ENCODE peak calls at places on chromosomes 13 and 19, in five cellular contexts. Y, K, N, J and O are unnamed samples.
A peak's percentile ranks its signal among the peaks of the same experiment; 100 is the strongest.

GRCh38 chr19:35872180-35872579 is 3.8 kb downstream of the APLP1 start:
- DNase-seq in K (no peak), N (no peak), Y (no peak), J (no peak), O (no peak)

GRCh38 chr13:19861762-19862161 is 1.7 kb downstream of the ZMYM5 start:
- DNase-seq in K (no peak), Y (no peak), N (no peak), J (no peak), O (no peak)

GRCh38 chr19:44820648-44821609 is 12.0 kb downstream of the BCAM start:
- DNase-seq in Y (no peak), K (no peak), N (peak; percentile 74), J (no peak), O (no peak)

GRCh38 chr13:113448885-113449692 is 4.2 kb downstream of the ADPRHL1 start:
- DNase-seq in J (peak; percentile 83), N (no peak), K (no peak), Y (no peak), O (peak; percentile 57)

GRCh38 chr13:30551194-30551593 is 66.5 kb upstream of the USPL1 start:
- DNase-seq in N (no peak), Y (no peak), K (no peak), J (peak; percentile 20), O (peak; percentile 64)

GRCh38 chr19:6773323-6773931 is 919 bp downstream of the VAV1 start:
- DNase-seq in J (no peak), K (no peak), N (peak; percentile 31), Y (no peak), O (no peak)

GRCh38 chr19:41688098-41688497 is at the start of gene CEACAM7:
- DNase-seq in Y (no peak), J (no peak), K (no peak), N (no peak), O (no peak)

GRCh38 chr19:5319516-5319915 is 21.1 kb downstream of the PTPRS start:
- DNase-seq in N (no peak), J (no peak), Y (no peak), K (no peak), O (no peak)

GRCh38 chr13:45744979-45745378 is 42.9 kb downstream of the CBY2 start:
- DNase-seq in Y (no peak), J (no peak), K (no peak), N (no peak), O (no peak)

GRCh38 chr13:81639984-81640582 is 1299.2 kb upstream of the SPRY2 start:
- DNase-seq in N (no peak), J (no peak), Y (no peak), K (no peak), O (peak; percentile 51)

GRCh38 chr13:22073718-22074117 is 402.8 kb downstream of the FGF9 start:
- DNase-seq in K (no peak), Y (no peak), J (no peak), N (no peak), O (no peak)

GRCh38 chr19:56896041-56896440 is 55.5 kb upstream of the PEG3 start:
- DNase-seq in N (no peak), K (no peak), J (no peak), Y (no peak), O (no peak)